ENCODE peak calls at places on chromosomes 5 and 9, in nine cellular contexts. I is heart left ventricle; L is ELR; O is T-helper 1 cell; H is WERI-Rb-1; V is psoas muscle; C is stimulated activated CD4-positive, alpha-beta T cell treated with anti-CD3 and anti-CD28 coated beads, Interleukin-4, amount 100 ng/mL, for 4 hours; K is CD8-positive, alpha-beta T cell; B is DMS 273 treated with DMSO at 0.1 percent for 48 hours. A is an unnamed sample.

GRCh38 chr5:72268260-72268659 is 51.8 kb downstream of the MRPS27 start:
- DNase-seq in I (no peak), L (no peak), O (no peak), H (no peak), V (no peak), C (no peak), K (no peak), B (no peak), A (no peak)

GRCh38 chr5:28110756-28111155 is 1072.4 kb upstream of the CDH9 start:
- DNase-seq in I (no peak), L (no peak), O (no peak), H (no peak), V (no peak), C (no peak), K (no peak), B (no peak), A (no peak)

GRCh38 chr5:32932231-32932935 is 221.3 kb downstream of the NPR3 start:
- DNase-seq in I (no peak), L (no peak), O (no peak), H (no peak), V (no peak), C (no peak), K (no peak), B (no peak), A (no peak)

GRCh38 chr5:148005788-148006520 is 57.8 kb upstream of the SPINK5 start:
- DNase-seq in I (no peak), L (peak), O (no peak), H (peak), V (no peak), C (no peak), K (no peak), B (peak), A (peak)

GRCh38 chr9:105475302-105475701 is 27.5 kb downstream of the FSD1L start:
- DNase-seq in I (no peak), L (peak), O (no peak), H (no peak), V (no peak), C (no peak), K (no peak), B (no peak), A (no peak)

GRCh38 chr9:94639045-94639995 is at the start of gene FBP1:
- DNase-seq in I (peak), L (no peak), O (peak), H (no peak), V (peak), C (peak), K (no peak), B (no peak), A (peak)

GRCh38 chr5:61673007-61673735 is 341.1 kb downstream of the ZSWIM6 start:
- DNase-seq in I (no peak), L (peak), O (no peak), H (no peak), V (no peak), C (no peak), K (no peak), B (no peak), A (no peak)

GRCh38 chr5:176663566-176663965 is 16.3 kb downstream of the TSPAN17 start:
- DNase-seq in I (no peak), L (no peak), O (no peak), H (no peak), V (no peak), C (no peak), K (no peak), B (no peak), A (no peak)

GRCh38 chr9:82882133-82882532 is 180.8 kb downstream of the RASEF start:
- DNase-seq in I (no peak), L (peak), O (no peak), H (no peak), V (no peak), C (no peak), K (no peak), B (no peak), A (no peak)

GRCh38 chr5:111848374-111848914 is 91.5 kb upstream of the NREP start:
- DNase-seq in I (no peak), L (no peak), O (no peak), H (no peak), V (no peak), C (no peak), K (no peak), B (no peak), A (no peak)

GRCh38 chr9:120366646-120367019 is 213.3 kb downstream of the CDK5RAP2 start:
- DNase-seq in I (no peak), L (peak), O (no peak), H (no peak), V (peak), C (no peak), K (no peak), B (no peak), A (no peak)

GRCh38 chr5:128637031-128637430 is 99.0 kb upstream of the FBN2 start:
- DNase-seq in I (no peak), L (peak), O (no peak), H (no peak), V (no peak), C (no peak), K (no peak), B (no peak), A (no peak)

GRCh38 chr5:41433552-41434181 is 76.7 kb downstream of the PLCXD3 start:
- DNase-seq in I (no peak), L (peak), O (no peak), H (peak), V (no peak), C (no peak), K (no peak), B (no peak), A (no peak)

A was measured in CD4-positive, CD25-positive, alpha-beta regulatory T cell.